ENCODE peak calls at places on chromosome 9, in seven cellular contexts. One of them, this sample, is unnamed.

GRCh38 chr9:112819635-112820496 is 69.3 kb downstream of the SNX30 start:
- DNase-seq in SK-N-SH: peak; percentile 58
- DNase-seq in GM12892: no peak
- DNase-seq in K562: peak; percentile 32
- DNase-seq in HepG2: peak; percentile 67
- DNase-seq in H1: no peak
- DNase-seq in GM12878: peak; percentile 26
- DNase-seq in this sample: no peak

GRCh38 chr9:2722715-2723114 is 5.4 kb downstream of the KCNV2 start:
- DNase-seq in SK-N-SH: peak; percentile 34
- DNase-seq in GM12892: no peak
- DNase-seq in K562: peak; percentile 14
- DNase-seq in HepG2: peak; percentile 7
- DNase-seq in H1: no peak
- DNase-seq in GM12878: no peak
- DNase-seq in this sample: no peak

GRCh38 chr9:111038336-111039202 is at the start of gene LPAR1:
- DNase-seq in SK-N-SH: peak; percentile 84
- DNase-seq in GM12892: peak; percentile 7
- DNase-seq in K562: no peak
- DNase-seq in HepG2: no peak
- DNase-seq in H1: peak; percentile 72
- DNase-seq in GM12878: no peak
- DNase-seq in this sample: no peak

GRCh38 chr9:84404095-84404686 is 63.6 kb upstream of the SLC28A3 start:
- DNase-seq in SK-N-SH: peak; percentile 58
- DNase-seq in GM12892: no peak
- DNase-seq in K562: peak; percentile 48
- DNase-seq in HepG2: peak; percentile 5
- DNase-seq in H1: peak; percentile 52
- DNase-seq in GM12878: no peak
- DNase-seq in this sample: peak; percentile 35

GRCh38 chr9:26261503-26262330 is 583.5 kb upstream of the TUSC1 start:
- DNase-seq in SK-N-SH: no peak
- DNase-seq in GM12892: no peak
- DNase-seq in K562: no peak
- DNase-seq in HepG2: no peak
- DNase-seq in H1: no peak
- DNase-seq in GM12878: no peak
- DNase-seq in this sample: no peak

GRCh38 chr9:136140046-136140445 is 21.4 kb upstream of the TMEM250 start:
- DNase-seq in SK-N-SH: no peak
- DNase-seq in GM12892: no peak
- DNase-seq in K562: no peak
- DNase-seq in HepG2: no peak
- DNase-seq in H1: no peak
- DNase-seq in GM12878: no peak
- DNase-seq in this sample: no peak

GRCh38 chr9:4936277-4936676 is 48.8 kb upstream of the JAK2 start:
- DNase-seq in SK-N-SH: no peak
- DNase-seq in GM12892: no peak
- DNase-seq in K562: no peak
- DNase-seq in HepG2: no peak
- DNase-seq in H1: no peak
- DNase-seq in GM12878: no peak
- DNase-seq in this sample: no peak

GRCh38 chr9:74935008-74935407 is 17.7 kb downstream of the C9orf40 start:
- DNase-seq in SK-N-SH: peak; percentile 10
- DNase-seq in GM12892: no peak
- DNase-seq in K562: no peak
- DNase-seq in HepG2: no peak
- DNase-seq in H1: no peak
- DNase-seq in GM12878: no peak
- DNase-seq in this sample: no peak

GRCh38 chr9:83431470-83432060 is 106.6 kb downstream of the FRMD3 start:
- DNase-seq in SK-N-SH: no peak
- DNase-seq in GM12892: no peak
- DNase-seq in K562: no peak
- DNase-seq in HepG2: peak; percentile 64
- DNase-seq in H1: no peak
- DNase-seq in GM12878: no peak
- DNase-seq in this sample: no peak

GRCh38 chr9:86022687-86023266 is 76.6 kb downstream of the GOLM1 start:
- DNase-seq in SK-N-SH: no peak
- DNase-seq in GM12892: no peak
- DNase-seq in K562: no peak
- DNase-seq in HepG2: no peak
- DNase-seq in H1: no peak
- DNase-seq in GM12878: no peak
- DNase-seq in this sample: no peak

GRCh38 chr9:5838884-5839571 is 6.1 kb upstream of the ERMP1 start:
- DNase-seq in SK-N-SH: no peak
- DNase-seq in GM12892: no peak
- DNase-seq in K562: peak; percentile 52
- DNase-seq in HepG2: peak; percentile 96
- DNase-seq in H1: no peak
- DNase-seq in GM12878: no peak
- DNase-seq in this sample: no peak

GRCh38 chr9:35236692-35237091 is 74.9 kb downstream of the UNC13B start:
- DNase-seq in SK-N-SH: no peak
- DNase-seq in GM12892: no peak
- DNase-seq in K562: no peak
- DNase-seq in HepG2: no peak
- DNase-seq in H1: no peak
- DNase-seq in GM12878: no peak
- DNase-seq in this sample: no peak

GRCh38 chr9:17005085-17005484 is 129.8 kb upstream of the CNTLN start:
- DNase-seq in SK-N-SH: no peak
- DNase-seq in GM12892: no peak
- DNase-seq in K562: no peak
- DNase-seq in HepG2: peak; percentile 12
- DNase-seq in H1: no peak
- DNase-seq in GM12878: no peak
- DNase-seq in this sample: no peak

GRCh38 chr9:17004500-17004899 is 130.3 kb upstream of the CNTLN start:
- DNase-seq in SK-N-SH: no peak
- DNase-seq in GM12892: no peak
- DNase-seq in K562: no peak
- DNase-seq in HepG2: no peak
- DNase-seq in H1: no peak
- DNase-seq in GM12878: no peak
- DNase-seq in this sample: no peak

GRCh38 chr9:17009071-17009470 is 125.8 kb upstream of the CNTLN start:
- DNase-seq in SK-N-SH: no peak
- DNase-seq in GM12892: no peak
- DNase-seq in K562: no peak
- DNase-seq in HepG2: no peak
- DNase-seq in H1: no peak
- DNase-seq in GM12878: no peak
- DNase-seq in this sample: no peak

GRCh38 chr9:17003576-17004240 is 131.1 kb upstream of the CNTLN start:
- DNase-seq in SK-N-SH: no peak
- DNase-seq in GM12892: no peak
- DNase-seq in K562: no peak
- DNase-seq in HepG2: no peak
- DNase-seq in H1: no peak
- DNase-seq in GM12878: no peak
- DNase-seq in this sample: no peak
- TF ChIP-seq TAF1 in SK-N-SH: no peak
- TF ChIP-seq TAF1 in GM12892: no peak
- TF ChIP-seq TAF1 in K562: no peak
- TF ChIP-seq TAF1 in HepG2: no peak
- TF ChIP-seq TAF1 in H1: no peak
- TF ChIP-seq TAF1 in GM12878: no peak
- TF ChIP-seq TAF1 in this sample: no peak

DNA sequence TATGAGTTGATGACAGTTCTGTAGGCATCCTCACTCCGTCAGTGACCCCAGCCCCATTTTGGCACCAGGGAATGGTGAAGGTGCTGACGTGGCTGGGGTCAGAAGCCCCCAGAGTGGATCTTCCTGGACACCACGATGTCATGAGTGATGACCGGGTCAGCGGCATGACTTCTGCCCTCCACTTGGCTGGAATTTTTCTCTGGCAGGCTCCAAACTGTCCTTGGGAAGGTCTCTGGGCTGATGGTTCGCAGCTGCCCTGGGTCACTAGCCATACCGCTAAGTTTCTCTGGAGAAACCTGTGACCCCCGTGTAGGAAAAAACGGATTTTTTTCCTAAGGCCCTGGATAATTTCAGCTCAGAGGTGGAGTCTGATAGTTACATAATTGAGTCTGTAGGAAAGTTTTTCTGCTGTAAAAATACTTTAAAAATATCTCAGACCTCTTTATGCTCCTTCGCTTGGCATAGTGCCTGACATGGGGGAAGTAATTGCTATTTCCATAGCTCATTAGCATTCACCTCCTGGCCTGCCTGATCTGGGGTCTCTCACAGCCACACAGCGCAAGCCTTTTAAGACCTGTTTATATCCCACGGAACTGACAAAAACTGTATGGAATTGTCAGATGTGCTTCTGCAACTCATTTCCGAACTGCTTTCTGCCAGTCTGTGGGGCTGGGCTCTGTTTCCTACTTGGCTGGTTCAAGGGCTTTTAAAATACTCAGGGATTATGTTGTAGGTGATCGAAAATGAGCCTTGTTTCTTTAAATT is 69.2 kb downstream of the ANGPTL2 start:
- DNase-seq in SK-N-SH: no peak
- DNase-seq in GM12892: no peak
- DNase-seq in K562: no peak
- DNase-seq in HepG2: no peak
- DNase-seq in H1: peak; percentile 19
- DNase-seq in GM12878: no peak
- DNase-seq in this sample: no peak
- TF ChIP-seq POLR2AphosphoS5 in SK-N-SH: no peak
- TF ChIP-seq POLR2AphosphoS5 in GM12892: no peak
- TF ChIP-seq POLR2AphosphoS5 in K562: no peak
- TF ChIP-seq POLR2AphosphoS5 in HepG2: no peak
- TF ChIP-seq POLR2AphosphoS5 in H1: no peak
- TF ChIP-seq POLR2AphosphoS5 in GM12878: no peak
- TF ChIP-seq POLR2AphosphoS5 in this sample: no peak

DNA sequence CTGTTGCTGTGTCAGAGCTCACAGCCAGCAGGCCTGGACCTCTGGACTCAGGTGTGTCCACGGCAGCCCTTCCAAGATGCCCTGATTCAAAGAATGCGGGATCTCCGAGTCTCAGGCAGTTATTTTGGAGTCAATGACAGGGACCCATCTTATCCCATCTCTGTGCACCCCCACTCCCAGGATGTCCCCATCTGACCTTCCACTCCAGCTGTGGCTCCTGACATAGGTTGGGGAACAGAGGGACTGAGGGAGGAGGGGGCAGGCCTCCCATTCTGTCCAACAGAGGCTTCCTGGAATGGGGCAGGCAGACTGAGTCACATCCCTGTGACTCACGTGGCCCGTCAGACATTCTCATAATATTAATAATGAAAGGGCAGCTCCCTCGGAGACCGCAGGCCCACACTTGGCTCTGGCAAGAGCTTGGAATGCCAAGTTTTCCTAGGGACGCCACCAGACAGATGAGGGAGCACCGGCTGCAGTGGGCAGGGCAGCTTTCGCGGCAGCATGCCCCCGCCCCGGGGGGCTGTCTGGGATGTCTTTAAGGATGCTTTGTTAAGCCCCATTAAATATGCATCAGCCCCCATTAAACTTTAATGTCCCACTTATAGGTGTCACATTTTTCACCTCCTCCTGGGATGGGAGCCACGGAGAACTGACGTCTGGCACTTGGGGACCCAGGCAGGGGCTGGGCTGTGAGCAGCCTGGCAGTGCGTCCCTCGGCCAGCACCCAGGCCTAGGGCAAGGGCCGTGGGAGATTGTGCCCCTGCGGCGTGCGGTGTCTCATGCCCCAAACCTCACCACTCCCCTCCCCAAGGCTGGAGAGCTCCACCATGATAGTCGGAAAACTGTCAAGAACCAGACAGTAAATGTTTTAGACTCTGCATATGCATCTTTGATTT is 23.6 kb upstream of the FIBCD1 start:
- DNase-seq in SK-N-SH: peak; percentile 49
- DNase-seq in GM12892: no peak
- DNase-seq in K562: peak; percentile 61
- DNase-seq in HepG2: no peak
- DNase-seq in H1: no peak
- DNase-seq in GM12878: no peak
- DNase-seq in this sample: no peak
- TF ChIP-seq TAF1 in SK-N-SH: no peak
- TF ChIP-seq TAF1 in GM12892: no peak
- TF ChIP-seq TAF1 in K562: no peak
- TF ChIP-seq TAF1 in HepG2: no peak
- TF ChIP-seq TAF1 in H1: no peak
- TF ChIP-seq TAF1 in GM12878: no peak
- TF ChIP-seq TAF1 in this sample: no peak

DNA sequence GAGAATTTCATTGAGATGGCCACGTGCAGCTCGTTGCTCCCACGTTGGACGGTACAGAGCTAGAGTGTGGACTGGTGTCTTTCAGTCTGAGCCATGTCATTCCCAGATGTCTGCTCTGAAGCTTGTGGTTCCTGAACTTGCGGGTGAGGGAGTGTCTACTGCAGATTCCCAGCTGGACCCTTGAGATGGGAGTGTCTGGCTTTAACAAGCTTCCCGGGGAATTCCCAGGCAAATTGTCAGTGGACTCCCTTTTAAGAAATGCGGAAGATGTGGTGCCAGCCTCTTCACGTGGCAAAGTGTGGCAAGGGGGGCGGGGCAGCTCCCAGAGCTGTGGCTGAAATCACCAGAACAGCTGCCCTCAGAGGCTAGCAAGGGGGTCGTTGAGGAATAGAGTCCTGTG is 37.1 kb downstream of the PRRX2 start:
- DNase-seq in SK-N-SH: no peak
- DNase-seq in GM12892: no peak
- DNase-seq in K562: no peak
- DNase-seq in HepG2: no peak
- DNase-seq in H1: no peak
- DNase-seq in GM12878: no peak
- DNase-seq in this sample: no peak
- TF ChIP-seq POLR2AphosphoS5 in SK-N-SH: no peak
- TF ChIP-seq POLR2AphosphoS5 in GM12892: no peak
- TF ChIP-seq POLR2AphosphoS5 in K562: no peak
- TF ChIP-seq POLR2AphosphoS5 in HepG2: no peak
- TF ChIP-seq POLR2AphosphoS5 in H1: no peak
- TF ChIP-seq POLR2AphosphoS5 in GM12878: no peak
- TF ChIP-seq POLR2AphosphoS5 in this sample: no peak